ENCODE peak calls at places on chromosomes 16 and 17, in six cellular contexts. E, L, I, N, P and J are unnamed samples.

GRCh38 chr16:84950906-84951305 is 60.4 kb downstream of the ZDHHC7 start:
- DNase-seq in E (no peak), L (no peak), I (no peak), N (no peak), P (no peak), J (no peak)

GRCh38 chr16:23302045-23302956 is at the start of gene SCNN1B:
- DNase-seq in E (no peak), L (no peak), I (peak; percentile 17), N (no peak), P (no peak), J (no peak)

GRCh38 chr16:10858203-10858602 is 18.8 kb upstream of the CIITA start:
- DNase-seq in E (no peak), L (no peak), I (no peak), N (no peak), P (no peak), J (no peak)

GRCh38 chr17:79623786-79624657 is 13.2 kb upstream of the RBFOX3 start:
- DNase-seq in E (no peak), L (peak; percentile 6), I (no peak), N (no peak), P (no peak), J (no peak)

GRCh38 chr17:38320482-38320881 is 23.3 kb downstream of the GPR179 start:
- DNase-seq in E (no peak), L (no peak), I (no peak), N (no peak), P (no peak), J (no peak)

GRCh38 chr16:54093281-54093680 is 193.3 kb downstream of the IRX3 start:
- DNase-seq in E (no peak), L (no peak), I (no peak), N (no peak), P (no peak), J (no peak)

GRCh38 chr17:57935833-57936807 is 19.1 kb downstream of the CUEDC1 start:
- DNase-seq in E (no peak), L (no peak), I (peak; percentile 46), N (no peak), P (no peak), J (peak; percentile 79)

GRCh38 chr17:34556384-34556783 is 23.0 kb upstream of the TMEM132E start:
- DNase-seq in E (no peak), L (no peak), I (peak; percentile 75), N (no peak), P (no peak), J (no peak)

GRCh38 chr17:1592751-1593629 is 30.4 kb upstream of the PITPNA start:
- DNase-seq in E (peak; percentile 71), L (no peak), I (no peak), N (no peak), P (no peak), J (no peak)

GRCh38 chr17:48871551-48872351 is 20.8 kb upstream of the ATP5MC1 start:
- DNase-seq in E (no peak), L (no peak), I (no peak), N (no peak), P (no peak), J (no peak)

GRCh38 chr17:81277938-81278693 is 17.0 kb downstream of the SLC38A10 start:
- DNase-seq in E (no peak), L (no peak), I (no peak), N (no peak), P (no peak), J (no peak)

GRCh38 chr17:51992864-51993413 is 165.6 kb downstream of the CA10 start:
- DNase-seq in E (no peak), L (no peak), I (no peak), N (no peak), P (no peak), J (no peak)

GRCh38 chr17:49996495-49997255 is 1.7 kb upstream of the DLX3 start:
- DNase-seq in E (peak; percentile 37), L (peak; percentile 82), I (peak; percentile 80), N (no peak), P (no peak), J (no peak)

GRCh38 chr16:10162981-10163380 is 19.2 kb downstream of the GRIN2A start:
- DNase-seq in E (no peak), L (no peak), I (no peak), N (no peak), P (no peak), J (no peak)

GRCh38 chr16:68146583-68146982 is 61.4 kb downstream of the NFATC3 start:
- DNase-seq in E (no peak), L (no peak), I (peak; percentile 59), N (no peak), P (no peak), J (peak; percentile 60)

GRCh38 chr16:46911038-46911437 is 26.9 kb downstream of the GPT2 start:
- DNase-seq in E (peak; percentile 26), L (no peak), I (no peak), N (no peak), P (no peak), J (no peak)

GRCh38 chr17:58614854-58615409 is 76.9 kb downstream of the TEX14 start:
- DNase-seq in E (no peak), L (no peak), I (no peak), N (no peak), P (no peak), J (no peak)

GRCh38 chr17:50865060-50865867 is 890 bp downstream of the TOB1 start:
- DNase-seq in E (no peak), L (peak; percentile 69), I (peak; percentile 66), N (no peak), P (no peak), J (peak; percentile 44)

GRCh38 chr16:10813123-10813455 is 5.5 kb downstream of the TVP23A start:
- DNase-seq in E (no peak), L (no peak), I (no peak), N (no peak), P (no peak), J (no peak)

GRCh38 chr17:64306850-64307463 is 43.9 kb upstream of the TEX2 start:
- DNase-seq in E (no peak), L (peak; percentile 75), I (peak; percentile 69), N (peak; percentile 39), P (no peak), J (peak; percentile 68)